ENCODE peak calls at places on chromosomes 11 and 22, in four cellular contexts. U is AG10803; I is upper lobe of right lung; J is CD8-positive, alpha-beta T cell. Y is an unnamed sample.

GRCh38 chr11:100719809-100720221 is 32.7 kb downstream of the ARHGAP42 start:
- DNase-seq in U (peak; percentile 89), I (no peak), J (no peak), Y (no peak)

GRCh38 chr11:128508785-128509518 is 78.4 kb downstream of the ETS1 start:
- DNase-seq in U (peak; percentile 48), I (no peak), J (no peak), Y (no peak)

GRCh38 chr11:65437436-65438227 is 15.0 kb downstream of the NEAT1 start:
- DNase-seq in U (peak; percentile 25), I (peak; percentile 36), J (no peak), Y (no peak)

GRCh38 chr11:5004429-5005274 is 10.0 kb downstream of the OR51L1 start:
- DNase-seq in U (peak; percentile 59), I (no peak), J (no peak), Y (no peak)

GRCh38 chr11:123194308-123195181 is 503 bp downstream of the CLMP start:
- DNase-seq in U (peak; percentile 48), I (peak; percentile 70), J (no peak), Y (no peak)

GRCh38 chr11:122440783-122441701 is 214.5 kb upstream of the UBASH3B start:
- DNase-seq in U (peak; percentile 13), I (no peak), J (no peak), Y (no peak)

GRCh38 chr11:94011478-94011877 is 9.7 kb upstream of the HEPHL1 start:
- DNase-seq in U (no peak), I (no peak), J (no peak), Y (no peak)

GRCh38 chr11:76030286-76030685 is 176.0 kb downstream of the WNT11 start:
- DNase-seq in U (no peak), I (no peak), J (no peak), Y (no peak)

GRCh38 chr11:23765862-23766261 is 731.0 kb upstream of the LUZP2 start:
- DNase-seq in U (peak; percentile 43), I (no peak), J (no peak), Y (no peak)

GRCh38 chr11:57567210-57567511 is 311 bp downstream of the UBE2L6 start:
- DNase-seq in U (peak; percentile 6), I (no peak), J (peak; percentile 40), Y (no peak)

GRCh38 chr22:26597026-26597425 is 7.1 kb upstream of the TPST2 start:
- DNase-seq in U (no peak), I (no peak), J (no peak), Y (no peak)

GRCh38 chr11:13834463-13834862 is 128.1 kb upstream of the SPON1 start:
- DNase-seq in U (no peak), I (no peak), J (no peak), Y (no peak)

GRCh38 chr22:38760477-38761201 is 4.8 kb upstream of the SUN2 start:
- DNase-seq in U (no peak), I (no peak), J (no peak), Y (no peak)

GRCh38 chr22:30305519-30305905 is 16.2 kb upstream of the CASTOR1 start:
- DNase-seq in U (no peak), I (peak; percentile 70), J (peak; percentile 59), Y (no peak)

GRCh38 chr11:213111-213510 is 5.6 kb downstream of the RIC8A start:
- DNase-seq in U (no peak), I (no peak), J (no peak), Y (no peak)

GRCh38 chr11:1047576-1048156 is 11.1 kb upstream of the MUC6 start:
- DNase-seq in U (no peak), I (peak; percentile 44), J (no peak), Y (peak; percentile 36)

GRCh38 chr22:27456696-27457503 is 344.7 kb downstream of the MN1 start:
- DNase-seq in U (peak; percentile 90), I (no peak), J (no peak), Y (peak; percentile 86)

GRCh38 chr11:113840932-113841664 is 34.3 kb downstream of the USP28 start:
- DNase-seq in U (no peak), I (no peak), J (no peak), Y (no peak)

GRCh38 chr11:65185166-65185565 is 3.4 kb downstream of the CAPN1 start:
- DNase-seq in U (no peak), I (no peak), J (no peak), Y (peak; percentile 13)

GRCh38 chr22:30602049-30602448 is 4.9 kb upstream of the TCN2 start:
- DNase-seq in U (peak; percentile 29), I (no peak), J (no peak), Y (no peak)

GRCh38 chr22:43464809-43465208 is 53.0 kb downstream of the MPPED1 start:
- DNase-seq in U (no peak), I (no peak), J (no peak), Y (no peak)

GRCh38 chr11:33703234-33703633 is 2.6 kb upstream of the C11orf91 start:
- DNase-seq in U (no peak), I (no peak), J (no peak), Y (no peak)

GRCh38 chr11:33391893-33392251 is 134.7 kb downstream of the HIPK3 start:
- DNase-seq in U (no peak), I (no peak), J (no peak), Y (no peak)

GRCh38 chr22:27545071-27545470 is 256.5 kb downstream of the MN1 start:
- DNase-seq in U (no peak), I (no peak), J (no peak), Y (no peak)

GRCh38 chr11:71251761-71252433 is 480 bp downstream of the SHANK2 start:
- DNase-seq in U (no peak), I (peak; percentile 77), J (no peak), Y (no peak)

GRCh38 chr11:85867751-85868150 is 12.6 kb downstream of the CCDC83 start:
- DNase-seq in U (peak; percentile 58), I (no peak), J (no peak), Y (no peak)

GRCh38 chr11:7281083-7281482 is 29.4 kb downstream of the SYT9 start:
- DNase-seq in U (no peak), I (no peak), J (no peak), Y (no peak)

GRCh38 chr11:59918987-59919589 is 19.1 kb upstream of the OOSP1 start:
- DNase-seq in U (peak; percentile 49), I (no peak), J (no peak), Y (no peak)

GRCh38 chr22:43381693-43382092 is 30.1 kb upstream of the MPPED1 start:
- DNase-seq in U (no peak), I (no peak), J (no peak), Y (no peak)

GRCh38 chr11:62980133-62980760 is 4.5 kb downstream of the SLC22A6 start:
- DNase-seq in U (no peak), I (no peak), J (no peak), Y (no peak)

GRCh38 chr11:9527481-9528140 is 45.9 kb upstream of the WEE1 start:
- DNase-seq in U (peak; percentile 94), I (no peak), J (no peak), Y (no peak)

GRCh38 chr11:46330154-46330886 is 16.9 kb upstream of the DGKZ start:
- DNase-seq in U (no peak), I (no peak), J (no peak), Y (no peak)

GRCh38 chr11:78094250-78094649 is 14.6 kb upstream of the NDUFC2 start:
- DNase-seq in U (no peak), I (no peak), J (no peak), Y (no peak)

GRCh38 chr22:36010913-36011312 is 17.7 kb downstream of the RBFOX2 start:
- DNase-seq in U (peak; percentile 87), I (no peak), J (no peak), Y (no peak)

GRCh38 chr11:116953525-116954284 is 116.3 kb upstream of the APOA1 start:
- DNase-seq in U (no peak), I (no peak), J (no peak), Y (no peak)

GRCh38 chr11:61902313-61902712 is 11.0 kb upstream of the FADS3 start:
- DNase-seq in U (no peak), I (no peak), J (no peak), Y (no peak)

GRCh38 chr11:8338138-8338537 is 74.5 kb upstream of the LMO1 start:
- DNase-seq in U (peak; percentile 17), I (peak; percentile 78), J (no peak), Y (no peak)

GRCh38 chr22:41528132-41528766 is 16.0 kb downstream of the POLR3H start:
- DNase-seq in U (no peak), I (no peak), J (no peak), Y (no peak)

GRCh38 chr22:38074181-38075104 is 9.5 kb downstream of the SLC16A8 start:
- DNase-seq in U (peak; percentile 37), I (no peak), J (no peak), Y (no peak)

GRCh38 chr11:90468923-90469322 is 246.1 kb upstream of the CHORDC1 start:
- DNase-seq in U (no peak), I (no peak), J (no peak), Y (no peak)

GRCh38 chr22:20186871-20187546 is 36.2 kb upstream of the CCDC188 start:
- DNase-seq in U (no peak), I (no peak), J (no peak), Y (no peak)

GRCh38 chr22:20184501-20185145 is 33.8 kb upstream of the CCDC188 start:
- DNase-seq in U (no peak), I (no peak), J (no peak), Y (no peak)

GRCh38 chr22:20187777-20188566 is 37.1 kb upstream of the CCDC188 start:
- DNase-seq in U (no peak), I (no peak), J (no peak), Y (no peak)

GRCh38 chr22:20185750-20186149 is 34.9 kb upstream of the CCDC188 start:
- DNase-seq in U (no peak), I (no peak), J (no peak), Y (no peak)

GRCh38 chr22:20186183-20186870 is 35.5 kb upstream of the CCDC188 start:
- DNase-seq in U (no peak), I (no peak), J (no peak), Y (no peak)
- TF ChIP-seq CTCF in U (no peak), I (no peak), J (no peak), Y (no peak)

GRCh38 chr22:24996420-24996952 is 44.0 kb downstream of the KIAA1671 start:
- DNase-seq in U (peak; percentile 11), I (no peak), J (no peak), Y (peak; percentile 71)
- H3K4me3 ChIP-seq in U (no peak overlapping the region), I (no peak overlapping the region), J (no peak overlapping the region), Y (no peak overlapping the region)

GRCh38 chr11:12118940-12119339 is 8.6 kb downstream of the MICAL2 start:
- DNase-seq in U (no peak), I (no peak), J (no peak), Y (no peak)
- TF ChIP-seq CTCF in U (peak; percentile 15), I (no peak), J (no peak), Y (no peak)

GRCh38 chr22:28977050-28977449 is 84.6 kb downstream of the C22orf31 start:
- DNase-seq in U (no peak), I (no peak), J (no peak), Y (no peak)
- H3K4me3 ChIP-seq in U (peak overlapping the region; percentile 5), I (peak overlapping the region; percentile 14), J (no peak overlapping the region), Y (no peak overlapping the region)

DNA sequence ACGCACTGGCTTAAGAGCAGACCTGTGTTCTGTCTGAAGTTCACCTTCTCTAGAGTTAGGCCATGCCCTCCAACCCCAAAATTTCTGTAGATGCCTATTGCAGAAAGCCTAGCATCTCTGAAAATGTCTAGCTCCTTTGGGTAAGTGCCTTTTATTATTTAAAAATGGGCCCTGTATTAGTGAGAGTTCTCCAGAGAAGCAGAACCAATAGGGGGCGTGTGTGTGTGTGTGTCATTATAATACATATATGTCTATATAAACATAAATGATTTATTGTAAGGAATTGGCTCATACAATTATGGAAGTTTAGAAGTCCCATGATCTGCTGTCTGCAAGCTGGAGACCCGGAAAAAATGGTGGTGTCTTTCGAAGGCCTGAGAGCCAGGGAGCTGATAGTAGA is 144.7 kb downstream of the TTC17 start:
- DNase-seq in U (no peak), I (no peak), J (no peak), Y (no peak)
- TF ChIP-seq CTCF in U (peak; percentile 25), I (no peak), J (no peak), Y (no peak)

Y was measured in RWPE2.